ENCODE peak calls at places on chromosome 5, in nine cellular contexts. J is GM06990; M is CD4-positive, alpha-beta T cell; V is LNCaP clone FGC; Q is sigmoid colon; Z is OCI-LY7; U is IMR-90; H is choroid plexus epithelial cell; S is Calu3. A is an unnamed sample.

GRCh38 chr5:139296862-139297326 is 3.4 kb downstream of the MATR3 start:
- DNase-seq in H (no peak), Z (no peak), V (no peak), J (no peak), Q (no peak), U (no peak), S (no peak), M (no peak), A (no peak)

GRCh38 chr5:55708732-55709131 is 3.4 kb downstream of the SLC38A9 start:
- DNase-seq in Q (no peak), J (no peak), Z (no peak), S (no peak), M (no peak), H (peak; percentile 6), U (peak; percentile 34), V (peak; percentile 31), A (no peak)

GRCh38 chr5:2889946-2890475 is 138.5 kb upstream of the IRX2 start:
- DNase-seq in M (no peak), Z (no peak), J (no peak), H (no peak), V (no peak), U (no peak), Q (no peak), S (no peak), A (no peak)

GRCh38 chr5:150075806-150076205 is 10.5 kb downstream of the CSF1R start:
- DNase-seq in U (no peak), S (no peak), J (no peak), Z (peak; percentile 9), M (no peak), Q (no peak), H (no peak), V (no peak), A (no peak)

GRCh38 chr5:157959355-157959754 is 100.4 kb upstream of the CLINT1 start:
- DNase-seq in M (no peak), Z (no peak), U (no peak), V (no peak), S (no peak), H (no peak), Q (peak; percentile 72), J (no peak), A (no peak)

GRCh38 chr5:154995679-154996078 is 17.9 kb upstream of the KIF4B start:
- DNase-seq in J (no peak), Q (no peak), S (no peak), V (no peak), Z (peak; percentile 13), H (no peak), M (no peak), U (no peak), A (no peak)

GRCh38 chr5:150946351-150946905 is 41.6 kb upstream of the ZNF300 start:
- DNase-seq in Z (no peak), H (peak; percentile 95), S (no peak), U (peak; percentile 39), M (no peak), V (peak; percentile 82), J (no peak), Q (peak; percentile 94), A (no peak)

GRCh38 chr5:73189816-73190451 is 16.9 kb downstream of the TMEM174 start:
- DNase-seq in M (no peak), U (peak; percentile 72), S (no peak), Q (no peak), V (no peak), Z (peak; percentile 23), J (no peak), H (peak; percentile 71), A (no peak)

GRCh38 chr5:78283802-78284201 is 10.7 kb downstream of the AP3B1 start:
- DNase-seq in Q (no peak), Z (no peak), J (no peak), S (no peak), V (no peak), H (no peak), U (no peak), M (no peak), A (no peak)

GRCh38 chr5:443239-444151 is 519 bp downstream of the EXOC3 start:
- DNase-seq in Z (peak; percentile 52), Q (peak; percentile 66), H (no peak), S (peak; percentile 45), V (no peak), M (peak; percentile 28), U (no peak), J (no peak), A (peak; percentile 70)

GRCh38 chr5:131264453-131265200 is 774 bp downstream of the CDC42SE2 start:
- DNase-seq in M (peak; percentile 31), Q (peak; percentile 63), H (peak; percentile 48), U (peak; percentile 28), S (peak; percentile 36), V (no peak), Z (peak; percentile 79), J (peak; percentile 65), A (no peak)

GRCh38 chr5:171957591-171958251 is 48.7 kb downstream of the FBXW11 start:
- DNase-seq in Z (no peak), U (no peak), S (no peak), M (peak; percentile 6), J (peak; percentile 25), V (no peak), Q (no peak), H (no peak), A (no peak)

GRCh38 chr5:171956314-171956713 is 50.1 kb downstream of the FBXW11 start:
- DNase-seq in H (no peak), U (no peak), Z (no peak), V (no peak), J (no peak), M (no peak), S (no peak), Q (no peak), A (no peak)

GRCh38 chr5:171955761-171956160 is 50.7 kb downstream of the FBXW11 start:
- DNase-seq in U (no peak), Z (no peak), J (no peak), M (no peak), S (no peak), Q (no peak), H (no peak), V (no peak), A (no peak)

GRCh38 chr5:171954721-171955120 is 51.7 kb downstream of the FBXW11 start:
- DNase-seq in S (no peak), V (no peak), Q (no peak), Z (no peak), H (no peak), M (no peak), U (peak; percentile 73), J (no peak), A (no peak)

DNA sequence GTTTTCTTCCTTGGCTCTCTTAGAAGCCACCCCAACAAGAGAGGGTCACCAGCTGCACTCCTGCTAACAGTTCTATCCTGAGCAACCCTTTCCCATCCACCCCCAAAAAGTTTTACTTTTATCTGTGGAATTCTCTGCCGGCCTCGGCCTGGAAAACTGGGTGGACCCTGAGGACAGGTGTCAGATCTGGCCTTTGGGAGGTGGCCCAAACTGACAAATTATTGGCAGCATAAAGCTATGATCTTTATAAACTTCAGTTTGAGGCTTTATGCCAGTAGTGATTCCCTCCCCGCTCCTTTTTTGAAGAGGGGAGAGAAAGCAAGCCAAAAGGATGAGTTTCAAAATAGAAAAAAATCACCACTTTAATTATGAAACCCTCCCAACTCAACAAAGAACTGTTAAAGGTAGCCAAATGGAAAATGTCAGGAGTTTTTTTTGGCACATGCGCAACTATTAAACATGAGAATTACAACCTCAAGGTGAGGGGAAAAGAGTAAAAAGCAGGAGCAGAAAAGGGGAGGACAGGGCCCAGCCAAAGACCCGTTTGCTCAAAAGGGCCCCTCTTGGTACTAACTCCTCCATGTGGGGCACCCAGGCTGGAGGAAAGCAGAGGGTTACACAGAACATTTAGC is 49.5 kb downstream of the FBXW11 start:
- DNase-seq in Z (no peak), J (no peak), Q (no peak), V (no peak), H (no peak), S (no peak), U (no peak), M (no peak), A (no peak)
- TF ChIP-seq CTCF in Z (no peak), J (no peak), Q (no peak), V (no peak), H (no peak), S (no peak), U (no peak), M (no peak), A (no peak)

DNA sequence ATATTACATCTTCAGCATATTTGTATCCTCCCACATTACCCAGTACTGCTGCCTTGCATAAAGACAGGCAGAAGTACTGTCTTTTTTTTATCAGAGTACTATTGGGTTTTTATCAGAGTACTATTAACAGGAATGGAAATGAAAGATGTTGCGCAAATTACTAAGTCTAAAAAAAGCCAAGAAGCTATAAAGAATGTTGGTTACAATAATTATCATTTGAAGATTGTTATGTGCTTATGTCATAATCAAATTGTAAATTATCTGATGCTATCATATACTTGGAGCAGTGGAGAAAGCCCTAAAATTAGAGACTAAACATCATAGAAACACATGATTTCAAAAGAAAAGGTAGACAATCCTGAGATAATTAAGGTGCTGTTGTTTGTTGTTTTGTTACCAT is 188.8 kb downstream of the CCDC192 start:
- DNase-seq in U (no peak), S (no peak), H (no peak), Q (no peak), J (no peak), Z (no peak), M (no peak), V (no peak), A (no peak)
- TF ChIP-seq CTCF in U (no peak), S (no peak), H (no peak), Q (no peak), J (no peak), Z (no peak), M (no peak), V (no peak), A (no peak)

GRCh38 chr5:119945696-119946095 is 316.3 kb downstream of the FAM170A start:
- DNase-seq in Z (no peak), S (no peak), U (no peak), M (no peak), Q (no peak), J (no peak), H (no peak), V (no peak), A (no peak)

DNA sequence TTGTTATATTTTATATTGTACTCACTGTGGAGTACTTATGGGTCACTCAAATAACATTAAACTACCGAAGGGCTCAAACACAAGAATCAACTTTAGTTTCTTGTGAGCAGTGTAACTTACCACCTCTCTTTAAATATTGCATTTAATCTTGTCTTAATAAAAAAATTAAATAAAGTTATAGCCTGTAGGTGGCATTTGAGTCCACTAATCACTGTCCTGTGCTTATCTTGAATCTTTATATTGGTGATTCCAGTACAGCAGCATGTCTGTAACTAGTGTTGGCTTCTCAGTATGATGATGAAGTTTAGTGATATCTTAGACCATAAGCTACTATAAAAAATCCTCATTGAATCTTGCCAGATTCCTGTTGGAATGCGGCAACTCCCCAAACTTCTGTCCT is 313.8 kb downstream of the FAM170A start:
- DNase-seq in S (no peak), Z (no peak), H (peak; percentile 69), V (peak; percentile 50), M (no peak), U (peak; percentile 28), Q (no peak), J (no peak), A (no peak)
- TF ChIP-seq CTCF in S (peak; percentile 12), Z (peak; percentile 37), H (peak; percentile 37), V (peak; percentile 34), M (no peak), U (peak; percentile 50), Q (no peak), J (no peak), A (no peak)

GRCh38 chr5:168101352-168101751 is 190.1 kb upstream of the WWC1 start:
- DNase-seq in V (no peak), H (no peak), S (no peak), M (no peak), Q (no peak), Z (no peak), J (no peak), U (no peak), A (no peak)
- TF ChIP-seq CTCF in V (no peak), H (no peak), S (no peak), M (no peak), Q (no peak), Z (no peak), J (no peak), U (no peak), A (no peak)

GRCh38 chr5:98275980-98276379 is 497.5 kb upstream of the RGMB start:
- DNase-seq in Z (no peak), S (no peak), M (no peak), H (no peak), U (no peak), Q (no peak), V (no peak), J (no peak), A (no peak)
- TF ChIP-seq CTCF in Z (no peak), S (no peak), M (no peak), H (peak; percentile 27), U (no peak), Q (no peak), V (no peak), J (no peak), A (no peak)

A was measured in GM13977.